ENCODE peak calls at places on chromosomes 11 and 22, in seven cellular contexts. H, A, L, Q, J, N and E are unnamed samples.

GRCh38 chr22:22754961-22755777 is 110.8 kb downstream of the GGTLC2 start:
- DNase-seq in H (no peak), A (no peak), L (no peak), Q (no peak), J (no peak), N (no peak), E (no peak)

GRCh38 chr11:34439521-34440258 is 956 bp downstream of the CAT start:
- DNase-seq in H (no peak), A (no peak), L (no peak), Q (peak; percentile 6), J (no peak), N (no peak), E (no peak)

GRCh38 chr22:41347066-41347859 is 34.5 kb upstream of the TEF start:
- DNase-seq in H (no peak), A (no peak), L (no peak), Q (no peak), J (no peak), N (no peak), E (peak; percentile 80)

GRCh38 chr11:35799655-35800054 is 137.1 kb downstream of the TRIM44 start:
- DNase-seq in H (no peak), A (no peak), L (no peak), Q (no peak), J (no peak), N (no peak), E (no peak)

GRCh38 chr22:23236026-23236425 is 55.7 kb downstream of the BCR start:
- DNase-seq in H (no peak), A (no peak), L (peak; percentile 35), Q (no peak), J (no peak), N (no peak), E (no peak)

GRCh38 chr22:50305658-50306566 is 1.5 kb downstream of the PLXNB2 start:
- DNase-seq in H (peak; percentile 71), A (peak; percentile 99), L (peak; percentile 95), Q (peak; percentile 98), J (no peak), N (peak; percentile 96), E (peak; percentile 100)

GRCh38 chr11:64053699-64054098 is 18.0 kb downstream of the FLRT1 start:
- DNase-seq in H (peak; percentile 90), A (peak; percentile 76), L (no peak), Q (no peak), J (peak; percentile 54), N (no peak), E (no peak)

GRCh38 chr11:18265949-18266348 is at the start of gene SAA1:
- DNase-seq in H (no peak), A (no peak), L (no peak), Q (no peak), J (no peak), N (no peak), E (no peak)

GRCh38 chr11:44467931-44468330 is 97.5 kb upstream of the CD82 start:
- DNase-seq in H (no peak), A (no peak), L (no peak), Q (no peak), J (no peak), N (no peak), E (no peak)
- H3K27me3 ChIP-seq in H (peaks cover 11% of the 10 kb centered on the region), A (no peaks in the 10 kb centered on the region), L (no peaks in the 10 kb centered on the region), Q (peaks cover 29% of the 10 kb centered on the region), J (no peaks in the 10 kb centered on the region), N (peaks cover 44% of the 10 kb centered on the region), E (peaks cover 12% of the 10 kb centered on the region)

GRCh38 chr11:60951611-60951908 is 416 bp downstream of the SLC15A3 start:
- DNase-seq in H (no peak), A (peak; percentile 18), L (no peak), Q (no peak), J (no peak), N (no peak), E (no peak)
- H3K4me3 ChIP-seq in H (no peak overlapping the region), A (peak overlapping the region; percentile 50), L (peak overlapping the region; percentile 40), Q (peak overlapping the region; percentile 75), J (peak overlapping the region; percentile 59), N (peak overlapping the region; percentile 60), E (peak overlapping the region; percentile 78)

GRCh38 chr11:44860346-44860745 is 90.3 kb downstream of the TP53I11 start:
- DNase-seq in H (no peak), A (no peak), L (no peak), Q (no peak), J (no peak), N (no peak), E (no peak)
- H3K27me3 ChIP-seq in H (no peaks in the 10 kb centered on the region), A (no peaks in the 10 kb centered on the region), L (no peaks in the 10 kb centered on the region), Q (no peaks in the 10 kb centered on the region), J (no peaks in the 10 kb centered on the region), N (no peaks in the 10 kb centered on the region), E (no peaks in the 10 kb centered on the region)

GRCh38 chr22:32208681-32209080 is 3.8 kb upstream of the RFPL2 start:
- DNase-seq in H (no peak), A (peak; percentile 13), L (no peak), Q (no peak), J (no peak), N (no peak), E (peak; percentile 31)
- H3K4me3 ChIP-seq in H (no peak overlapping the region), A (no peak overlapping the region), L (no peak overlapping the region), Q (no peak overlapping the region), J (no peak overlapping the region), N (no peak overlapping the region), E (no peak overlapping the region)

GRCh38 chr22:49188591-49188990 is 639.1 kb downstream of the BRD1 start:
- DNase-seq in H (no peak), A (no peak), L (no peak), Q (no peak), J (no peak), N (no peak), E (no peak)

GRCh38 chr22:49188091-49188490 is 639.6 kb downstream of the BRD1 start:
- DNase-seq in H (no peak), A (no peak), L (no peak), Q (no peak), J (no peak), N (no peak), E (no peak)

GRCh38 chr22:49185312-49185969 is 642.2 kb downstream of the BRD1 start:
- DNase-seq in H (no peak), A (no peak), L (no peak), Q (no peak), J (no peak), N (no peak), E (no peak)

GRCh38 chr22:49186293-49186692 is 641.4 kb downstream of the BRD1 start:
- DNase-seq in H (no peak), A (no peak), L (no peak), Q (no peak), J (no peak), N (no peak), E (no peak)

DNA sequence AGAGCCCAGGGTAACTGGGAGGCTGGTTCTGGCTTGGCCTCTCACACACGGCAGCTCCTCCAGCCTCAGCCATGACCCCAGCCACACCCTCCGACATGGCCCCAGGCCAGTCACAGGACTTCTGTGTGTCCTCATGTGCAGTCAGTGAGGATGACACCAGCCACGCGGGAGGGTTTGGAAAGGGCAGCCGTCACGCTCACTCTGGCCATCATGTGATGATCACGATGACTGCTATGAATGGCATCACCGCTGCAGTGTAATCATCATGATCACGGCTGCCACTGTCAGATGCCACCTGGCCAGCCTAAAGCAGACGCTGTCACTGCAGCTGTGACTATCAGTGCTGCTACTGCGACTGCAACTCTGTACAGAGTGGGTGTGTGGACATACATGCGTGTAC is 640.9 kb downstream of the BRD1 start:
- DNase-seq in H (no peak), A (no peak), L (no peak), Q (no peak), J (no peak), N (no peak), E (no peak)
- H3K27me3 ChIP-seq in H (no peaks in the 10 kb centered on the region), A (peaks cover 57% of the 10 kb centered on the region), L (no peaks in the 10 kb centered on the region), Q (no peaks in the 10 kb centered on the region), J (no peaks in the 10 kb centered on the region), N (peaks cover 20% of the 10 kb centered on the region), E (no peaks in the 10 kb centered on the region)

GRCh38 chr22:37640591-37641250 is 1.3 kb downstream of the SH3BP1 start:
- DNase-seq in H (no peak), A (no peak), L (no peak), Q (no peak), J (no peak), N (no peak), E (peak; percentile 78)
- H3K4me3 ChIP-seq in H (peak overlapping the region; percentile 87), A (peak overlapping the region; percentile 65), L (no peak overlapping the region), Q (peak overlapping the region; percentile 73), J (no peak overlapping the region), N (peak overlapping the region; percentile 50), E (peak overlapping the region; percentile 80)

DNA sequence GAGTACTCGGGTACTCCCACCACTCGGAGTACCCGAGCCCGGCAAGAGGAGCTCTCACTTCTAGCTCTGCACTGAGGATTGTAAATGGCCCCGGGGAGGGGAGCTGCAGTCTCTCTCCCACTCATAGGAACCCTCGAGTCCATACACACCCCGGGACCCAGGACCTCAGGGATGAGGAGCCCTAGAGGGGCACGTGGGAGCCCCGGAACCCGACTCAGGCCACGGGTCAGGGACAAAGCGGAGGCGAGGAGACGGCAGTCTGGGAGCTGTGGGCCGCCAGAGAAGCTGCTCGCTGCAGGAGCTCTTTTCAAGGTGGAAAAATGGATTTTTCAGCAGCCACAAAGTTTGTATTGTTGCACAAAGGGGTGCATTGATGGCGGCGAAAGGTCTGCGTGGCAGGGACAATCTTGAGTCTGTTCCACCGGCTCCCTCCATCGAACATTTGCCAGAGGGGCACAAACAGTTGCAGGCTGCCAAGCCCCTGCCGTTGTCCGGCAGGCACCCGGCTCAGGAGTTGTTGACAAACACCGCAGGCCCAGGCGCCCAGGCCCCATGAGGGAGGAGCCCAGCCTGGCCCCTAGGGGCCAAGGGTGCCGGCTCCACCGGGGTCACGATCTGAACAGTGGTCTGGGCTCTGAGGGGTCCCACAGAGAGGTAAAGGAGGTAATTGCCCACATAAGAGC is 5.7 kb upstream of the FLI1 start:
- DNase-seq in H (peak; percentile 73), A (no peak), L (no peak), Q (no peak), J (no peak), N (no peak), E (peak; percentile 23)
- H3K27me3 ChIP-seq in H (peaks cover 100% of the 10 kb centered on the region), A (no peaks in the 10 kb centered on the region), L (no peaks in the 10 kb centered on the region), Q (peaks cover 34% of the 10 kb centered on the region), J (peaks cover 91% of the 10 kb centered on the region), N (peaks cover 88% of the 10 kb centered on the region), E (peaks cover 52% of the 10 kb centered on the region)